ENCODE peak calls at places on chromosome 15, in nine cellular contexts. One of them, this sample, is unnamed.

GRCh38 chr15:30882861-30883433 is 20.8 kb upstream of the FAN1 start:
- DNase-seq in GM20000: no peak
- DNase-seq in cardiac muscle cell: no peak
- DNase-seq in GM10248: no peak
- DNase-seq in adrenal gland: no peak
- DNase-seq in fibroblast of lung: no peak
- DNase-seq in mammary epithelial cell: no peak
- DNase-seq in astrocyte: no peak
- DNase-seq in cardiac fibroblast: no peak
- DNase-seq in this sample: no peak

GRCh38 chr15:83250766-83251165 is 33.7 kb downstream of the BNC1 start:
- DNase-seq in cardiac muscle cell: peak; percentile 20
- DNase-seq in cardiac fibroblast: peak; percentile 52
- DNase-seq in fibroblast of lung: no peak
- DNase-seq in mammary epithelial cell: peak; percentile 30
- DNase-seq in adrenal gland: no peak
- DNase-seq in GM20000: no peak
- DNase-seq in GM10248: no peak
- DNase-seq in astrocyte: no peak
- DNase-seq in this sample: no peak

GRCh38 chr15:66620744-66621344 is 55.0 kb upstream of the LCTL start:
- DNase-seq in cardiac muscle cell: no peak
- DNase-seq in fibroblast of lung: no peak
- DNase-seq in cardiac fibroblast: no peak
- DNase-seq in GM20000: no peak
- DNase-seq in adrenal gland: no peak
- DNase-seq in mammary epithelial cell: no peak
- DNase-seq in astrocyte: no peak
- DNase-seq in GM10248: no peak
- DNase-seq in this sample: no peak

GRCh38 chr15:88656760-88657221 is 18.0 kb downstream of the ISG20 start:
- DNase-seq in GM10248: peak; percentile 85
- DNase-seq in cardiac muscle cell: no peak
- DNase-seq in GM20000: peak; percentile 77
- DNase-seq in adrenal gland: no peak
- DNase-seq in fibroblast of lung: no peak
- DNase-seq in cardiac fibroblast: no peak
- DNase-seq in astrocyte: no peak
- DNase-seq in mammary epithelial cell: no peak
- DNase-seq in this sample: no peak

GRCh38 chr15:28110416-28110975 is 11.4 kb upstream of the OCA2 start:
- DNase-seq in cardiac muscle cell: no peak
- DNase-seq in GM20000: no peak
- DNase-seq in fibroblast of lung: no peak
- DNase-seq in adrenal gland: no peak
- DNase-seq in mammary epithelial cell: no peak
- DNase-seq in cardiac fibroblast: no peak
- DNase-seq in GM10248: no peak
- DNase-seq in astrocyte: no peak
- DNase-seq in this sample: no peak

GRCh38 chr15:89406756-89407650 is 72.4 kb upstream of the POLG start:
- DNase-seq in GM10248: no peak
- DNase-seq in GM20000: peak; percentile 20
- DNase-seq in mammary epithelial cell: no peak
- DNase-seq in astrocyte: no peak
- DNase-seq in cardiac muscle cell: no peak
- DNase-seq in adrenal gland: no peak
- DNase-seq in cardiac fibroblast: no peak
- DNase-seq in fibroblast of lung: no peak
- DNase-seq in this sample: no peak

GRCh38 chr15:56228854-56229253 is 14.8 kb downstream of the RFX7 start:
- DNase-seq in mammary epithelial cell: no peak
- DNase-seq in GM20000: no peak
- DNase-seq in GM10248: no peak
- DNase-seq in cardiac muscle cell: no peak
- DNase-seq in cardiac fibroblast: no peak
- DNase-seq in fibroblast of lung: no peak
- DNase-seq in astrocyte: no peak
- DNase-seq in adrenal gland: no peak
- DNase-seq in this sample: no peak

GRCh38 chr15:96349933-96350292 is 19.4 kb downstream of the NR2F2 start:
- DNase-seq in cardiac fibroblast: peak; percentile 58
- DNase-seq in GM10248: no peak
- DNase-seq in cardiac muscle cell: no peak
- DNase-seq in adrenal gland: no peak
- DNase-seq in astrocyte: no peak
- DNase-seq in mammary epithelial cell: no peak
- DNase-seq in fibroblast of lung: peak; percentile 16
- DNase-seq in GM20000: no peak
- DNase-seq in this sample: no peak

GRCh38 chr15:20356444-20357138 is 185.0 kb downstream of the GOLGA6L6 start:
- DNase-seq in GM20000: peak; percentile 93
- DNase-seq in mammary epithelial cell: no peak
- DNase-seq in GM10248: peak; percentile 87
- DNase-seq in astrocyte: no peak
- DNase-seq in cardiac muscle cell: no peak
- DNase-seq in adrenal gland: peak; percentile 58
- DNase-seq in fibroblast of lung: no peak
- DNase-seq in cardiac fibroblast: peak; percentile 45
- DNase-seq in this sample: no peak

GRCh38 chr15:88652456-88653199 is 13.8 kb downstream of the ISG20 start:
- DNase-seq in GM10248: no peak
- DNase-seq in cardiac muscle cell: no peak
- DNase-seq in astrocyte: no peak
- DNase-seq in cardiac fibroblast: no peak
- DNase-seq in fibroblast of lung: no peak
- DNase-seq in adrenal gland: no peak
- DNase-seq in GM20000: no peak
- DNase-seq in mammary epithelial cell: no peak
- DNase-seq in this sample: no peak

GRCh38 chr15:41490355-41490754 is 3.3 kb upstream of the ITPKA start:
- DNase-seq in mammary epithelial cell: peak; percentile 95
- DNase-seq in cardiac muscle cell: peak; percentile 91
- DNase-seq in astrocyte: peak; percentile 97
- DNase-seq in GM20000: peak; percentile 80
- DNase-seq in fibroblast of lung: peak; percentile 98
- DNase-seq in cardiac fibroblast: peak; percentile 98
- DNase-seq in GM10248: peak; percentile 69
- DNase-seq in adrenal gland: no peak
- DNase-seq in this sample: peak; percentile 90

GRCh38 chr15:22851513-22851912 is 13.0 kb downstream of the NIPA2 start:
- DNase-seq in adrenal gland: no peak
- DNase-seq in fibroblast of lung: no peak
- DNase-seq in cardiac fibroblast: no peak
- DNase-seq in GM20000: no peak
- DNase-seq in astrocyte: no peak
- DNase-seq in mammary epithelial cell: no peak
- DNase-seq in cardiac muscle cell: no peak
- DNase-seq in GM10248: no peak
- DNase-seq in this sample: no peak

GRCh38 chr15:88264622-88265021 is 8.1 kb upstream of the NTRK3 start:
- DNase-seq in cardiac fibroblast: no peak
- DNase-seq in GM10248: no peak
- DNase-seq in astrocyte: no peak
- DNase-seq in mammary epithelial cell: no peak
- DNase-seq in fibroblast of lung: no peak
- DNase-seq in cardiac muscle cell: no peak
- DNase-seq in GM20000: no peak
- DNase-seq in adrenal gland: no peak
- DNase-seq in this sample: no peak

GRCh38 chr15:60713096-60714084 is 234.4 kb upstream of the ICE2 start:
- DNase-seq in GM20000: no peak
- DNase-seq in GM10248: no peak
- DNase-seq in fibroblast of lung: peak; percentile 75
- DNase-seq in adrenal gland: no peak
- DNase-seq in cardiac fibroblast: peak; percentile 77
- DNase-seq in mammary epithelial cell: no peak
- DNase-seq in astrocyte: peak; percentile 70
- DNase-seq in cardiac muscle cell: peak; percentile 71
- DNase-seq in this sample: no peak

GRCh38 chr15:85329561-85330421 is 50.6 kb upstream of the AKAP13 start:
- DNase-seq in GM20000: peak; percentile 68
- DNase-seq in adrenal gland: peak; percentile 30
- DNase-seq in mammary epithelial cell: no peak
- DNase-seq in cardiac fibroblast: peak; percentile 69
- DNase-seq in fibroblast of lung: peak; percentile 51
- DNase-seq in GM10248: peak; percentile 76
- DNase-seq in astrocyte: peak; percentile 42
- DNase-seq in cardiac muscle cell: peak; percentile 51
- DNase-seq in this sample: no peak

GRCh38 chr15:99197861-99198260 is 51.5 kb downstream of the TTC23 start:
- DNase-seq in cardiac fibroblast: no peak
- DNase-seq in cardiac muscle cell: no peak
- DNase-seq in fibroblast of lung: peak; percentile 16
- DNase-seq in GM10248: no peak
- DNase-seq in astrocyte: peak; percentile 8
- DNase-seq in adrenal gland: no peak
- DNase-seq in GM20000: no peak
- DNase-seq in mammary epithelial cell: peak; percentile 6
- DNase-seq in this sample: no peak

GRCh38 chr15:91946075-91946474 is 92.6 kb downstream of the SLCO3A1 start:
- DNase-seq in GM20000: no peak
- DNase-seq in GM10248: no peak
- DNase-seq in mammary epithelial cell: no peak
- DNase-seq in cardiac fibroblast: no peak
- DNase-seq in cardiac muscle cell: no peak
- DNase-seq in fibroblast of lung: no peak
- DNase-seq in adrenal gland: peak; percentile 61
- DNase-seq in astrocyte: no peak
- DNase-seq in this sample: no peak

GRCh38 chr15:55552926-55553325 is 35.2 kb downstream of the PYGO1 start:
- DNase-seq in cardiac fibroblast: peak; percentile 90
- DNase-seq in cardiac muscle cell: peak; percentile 70
- DNase-seq in GM10248: no peak
- DNase-seq in fibroblast of lung: peak; percentile 89
- DNase-seq in mammary epithelial cell: no peak
- DNase-seq in GM20000: no peak
- DNase-seq in adrenal gland: peak; percentile 18
- DNase-seq in astrocyte: peak; percentile 84
- DNase-seq in this sample: no peak

GRCh38 chr15:35514759-35515158 is 31.2 kb downstream of the DPH6 start:
- DNase-seq in mammary epithelial cell: no peak
- DNase-seq in cardiac fibroblast: peak; percentile 63
- DNase-seq in adrenal gland: no peak
- DNase-seq in fibroblast of lung: peak; percentile 69
- DNase-seq in cardiac muscle cell: peak; percentile 14
- DNase-seq in GM10248: no peak
- DNase-seq in astrocyte: peak; percentile 54
- DNase-seq in GM20000: no peak
- DNase-seq in this sample: peak; percentile 7

GRCh38 chr15:57640935-57641682 is 49.4 kb downstream of the MYZAP start:
- DNase-seq in fibroblast of lung: peak; percentile 13
- DNase-seq in cardiac muscle cell: peak; percentile 55
- DNase-seq in adrenal gland: no peak
- DNase-seq in GM10248: peak; percentile 29
- DNase-seq in mammary epithelial cell: peak; percentile 30
- DNase-seq in astrocyte: peak; percentile 13
- DNase-seq in GM20000: peak; percentile 18
- DNase-seq in cardiac fibroblast: peak; percentile 59
- DNase-seq in this sample: peak; percentile 1
- TF ChIP-seq CTCF in fibroblast of lung: peak; percentile 48
- TF ChIP-seq CTCF in cardiac muscle cell: peak; percentile 57
- TF ChIP-seq CTCF in adrenal gland: peak; percentile 32
- TF ChIP-seq CTCF in GM10248: peak; percentile 25
- TF ChIP-seq CTCF in mammary epithelial cell: peak; percentile 60
- TF ChIP-seq CTCF in astrocyte: peak; percentile 46
- TF ChIP-seq CTCF in GM20000: peak; percentile 17
- TF ChIP-seq CTCF in cardiac fibroblast: peak; percentile 54
- TF ChIP-seq CTCF in this sample: peak; percentile 63

GRCh38 chr15:73015493-73015892 is 36.8 kb upstream of the NEO1 start:
- DNase-seq in astrocyte: no peak
- DNase-seq in adrenal gland: no peak
- DNase-seq in GM20000: no peak
- DNase-seq in cardiac muscle cell: no peak
- DNase-seq in cardiac fibroblast: no peak
- DNase-seq in fibroblast of lung: no peak
- DNase-seq in GM10248: no peak
- DNase-seq in mammary epithelial cell: no peak
- DNase-seq in this sample: no peak
- TF ChIP-seq CTCF in astrocyte: no peak
- TF ChIP-seq CTCF in adrenal gland: no peak
- TF ChIP-seq CTCF in GM20000: no peak
- TF ChIP-seq CTCF in cardiac muscle cell: no peak
- TF ChIP-seq CTCF in cardiac fibroblast: no peak
- TF ChIP-seq CTCF in fibroblast of lung: no peak
- TF ChIP-seq CTCF in GM10248: no peak
- TF ChIP-seq CTCF in mammary epithelial cell: no peak
- TF ChIP-seq CTCF in this sample: no peak

GRCh38 chr15:64163662-64164362 is 990 bp upstream of the PPIB start:
- DNase-seq in astrocyte: no peak
- DNase-seq in cardiac muscle cell: no peak
- DNase-seq in cardiac fibroblast: no peak
- DNase-seq in GM10248: no peak
- DNase-seq in GM20000: no peak
- DNase-seq in mammary epithelial cell: peak; percentile 32
- DNase-seq in fibroblast of lung: peak; percentile 17
- DNase-seq in adrenal gland: peak; percentile 63
- DNase-seq in this sample: no peak
- TF ChIP-seq CTCF in astrocyte: no peak
- TF ChIP-seq CTCF in cardiac muscle cell: no peak
- TF ChIP-seq CTCF in cardiac fibroblast: no peak
- TF ChIP-seq CTCF in GM10248: no peak
- TF ChIP-seq CTCF in GM20000: no peak
- TF ChIP-seq CTCF in mammary epithelial cell: no peak
- TF ChIP-seq CTCF in fibroblast of lung: no peak
- TF ChIP-seq CTCF in adrenal gland: peak; percentile 22
- TF ChIP-seq CTCF in this sample: no peak

DNA sequence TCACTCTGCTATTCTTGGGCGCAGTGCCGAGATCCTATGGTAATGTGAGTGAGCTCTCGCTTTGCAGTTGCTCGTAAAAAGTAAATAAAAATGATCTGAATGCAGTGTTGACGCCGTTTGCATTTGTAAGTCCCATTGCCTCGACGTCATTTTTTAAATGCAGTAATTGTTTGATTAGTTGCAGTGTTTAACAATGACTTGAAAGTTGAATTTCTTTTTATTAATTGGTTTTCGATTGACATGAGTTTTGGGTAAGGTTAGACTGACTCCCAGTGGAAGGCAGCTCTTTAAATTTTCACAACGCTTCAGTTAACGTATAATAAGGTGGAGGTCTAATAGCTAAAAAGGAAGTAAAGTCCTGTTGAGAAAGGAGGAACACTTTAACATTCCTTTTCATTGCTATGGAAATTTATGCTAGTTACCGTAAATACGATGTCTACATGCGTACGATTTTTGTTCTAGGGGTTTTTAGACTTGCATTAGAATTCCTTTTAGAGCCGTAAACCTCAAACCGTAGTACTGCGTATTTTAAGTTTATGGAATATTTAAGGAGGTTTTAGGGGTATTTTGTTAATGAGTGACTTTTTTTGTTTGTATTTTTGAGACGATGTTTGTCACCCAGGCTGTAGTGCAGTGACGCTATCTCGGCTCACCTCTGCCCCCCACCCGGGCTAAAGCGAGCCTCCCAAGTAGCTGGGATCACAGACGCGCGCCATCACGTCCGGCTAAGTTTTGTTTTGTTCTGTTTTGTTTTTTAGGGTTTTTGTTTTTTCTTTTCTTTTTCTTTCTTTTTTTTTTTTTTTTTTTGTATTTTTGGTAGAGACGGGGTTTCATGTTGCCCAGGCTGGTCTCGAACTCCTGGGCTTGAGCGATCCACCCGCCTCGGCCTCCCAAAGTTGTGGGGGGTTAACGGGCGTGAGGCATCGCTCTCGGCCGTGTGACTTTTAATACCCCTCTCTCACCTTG is 1.4 kb downstream of the MORF4L1 start:
- DNase-seq in mammary epithelial cell: peak; percentile 16
- DNase-seq in GM20000: no peak
- DNase-seq in GM10248: no peak
- DNase-seq in cardiac fibroblast: peak; percentile 42
- DNase-seq in fibroblast of lung: peak; percentile 23
- DNase-seq in adrenal gland: peak; percentile 60
- DNase-seq in astrocyte: peak; percentile 6
- DNase-seq in cardiac muscle cell: no peak
- DNase-seq in this sample: no peak
- TF ChIP-seq CTCF in mammary epithelial cell: peak; percentile 23
- TF ChIP-seq CTCF in GM20000: no peak
- TF ChIP-seq CTCF in GM10248: no peak
- TF ChIP-seq CTCF in cardiac fibroblast: no peak
- TF ChIP-seq CTCF in fibroblast of lung: no peak
- TF ChIP-seq CTCF in adrenal gland: no peak
- TF ChIP-seq CTCF in astrocyte: peak; percentile 2
- TF ChIP-seq CTCF in cardiac muscle cell: no peak
- TF ChIP-seq CTCF in this sample: no peak

This sample was measured in AG09309.